ENCODE peak calls at places on chromosome 22, in five cellular contexts. One of them, this sample, is unnamed.

GRCh38 chr22:24289138-24289537 is 18.5 kb downstream of the SPECC1L start:
- DNase-seq in tibial artery: no peak
- DNase-seq in astrocyte: peak; percentile 94
- DNase-seq in uterus: no peak
- DNase-seq in tibial nerve: no peak
- DNase-seq in this sample: no peak

GRCh38 chr22:25546751-25547150 is 17.7 kb upstream of the GRK3 start:
- DNase-seq in tibial artery: no peak
- DNase-seq in astrocyte: no peak
- DNase-seq in tibial nerve: no peak
- DNase-seq in uterus: no peak
- DNase-seq in this sample: no peak

GRCh38 chr22:42700901-42701300 is 19.8 kb downstream of the A4GALT start:
- DNase-seq in astrocyte: no peak
- DNase-seq in tibial artery: no peak
- DNase-seq in uterus: no peak
- DNase-seq in tibial nerve: no peak
- DNase-seq in this sample: no peak

GRCh38 chr22:17878970-17879369 is 104.7 kb upstream of the BID start:
- DNase-seq in astrocyte: peak; percentile 41
- DNase-seq in uterus: no peak
- DNase-seq in tibial nerve: no peak
- DNase-seq in tibial artery: no peak
- DNase-seq in this sample: no peak

GRCh38 chr22:41367039-41367679 is 14.6 kb upstream of the TEF start:
- DNase-seq in astrocyte: peak; percentile 91
- DNase-seq in tibial artery: peak; percentile 95
- DNase-seq in uterus: peak; percentile 98
- DNase-seq in tibial nerve: peak; percentile 89
- DNase-seq in this sample: peak; percentile 81

GRCh38 chr22:49506010-49506400 is 321.7 kb downstream of the BRD1 start:
- DNase-seq in uterus: no peak
- DNase-seq in tibial artery: no peak
- DNase-seq in astrocyte: no peak
- DNase-seq in tibial nerve: no peak
- DNase-seq in this sample: no peak

GRCh38 chr22:48427731-48428211 is 1399.9 kb downstream of the BRD1 start:
- DNase-seq in tibial artery: no peak
- DNase-seq in astrocyte: no peak
- DNase-seq in tibial nerve: no peak
- DNase-seq in uterus: no peak
- DNase-seq in this sample: no peak

GRCh38 chr22:42343551-42344081 is 73.2 kb upstream of the TCF20 start:
- DNase-seq in tibial nerve: no peak
- DNase-seq in astrocyte: no peak
- DNase-seq in uterus: no peak
- DNase-seq in tibial artery: no peak
- DNase-seq in this sample: no peak

GRCh38 chr22:41846268-41847002 is 13.5 kb downstream of the SREBF2 start:
- DNase-seq in astrocyte: no peak
- DNase-seq in tibial nerve: no peak
- DNase-seq in uterus: no peak
- DNase-seq in tibial artery: no peak
- DNase-seq in this sample: no peak

GRCh38 chr22:50606126-50606525 is 5.5 kb downstream of the MAPK8IP2 start:
- DNase-seq in tibial nerve: no peak
- DNase-seq in uterus: no peak
- DNase-seq in astrocyte: no peak
- DNase-seq in tibial artery: no peak
- DNase-seq in this sample: no peak

GRCh38 chr22:42648368-42649260 is 578 bp downstream of the CYB5R3 start:
- DNase-seq in tibial nerve: no peak
- DNase-seq in uterus: no peak
- DNase-seq in tibial artery: peak; percentile 45
- DNase-seq in astrocyte: peak; percentile 44
- DNase-seq in this sample: no peak

GRCh38 chr22:34236527-34236926 is 316.3 kb upstream of the LARGE1 start:
- DNase-seq in tibial artery: no peak
- DNase-seq in astrocyte: no peak
- DNase-seq in uterus: no peak
- DNase-seq in tibial nerve: no peak
- DNase-seq in this sample: no peak

GRCh38 chr22:49048591-49048990 is 779.1 kb downstream of the BRD1 start:
- DNase-seq in uterus: no peak
- DNase-seq in tibial artery: peak; percentile 4
- DNase-seq in tibial nerve: no peak
- DNase-seq in astrocyte: no peak
- DNase-seq in this sample: no peak

GRCh38 chr22:19643448-19644313 is 70.6 kb upstream of the SEPTIN5 start:
- DNase-seq in tibial artery: peak; percentile 10
- DNase-seq in astrocyte: no peak
- DNase-seq in tibial nerve: no peak
- DNase-seq in uterus: no peak
- DNase-seq in this sample: no peak

GRCh38 chr22:48404801-48405447 is 1422.7 kb downstream of the BRD1 start:
- DNase-seq in tibial artery: no peak
- DNase-seq in tibial nerve: no peak
- DNase-seq in uterus: no peak
- DNase-seq in astrocyte: no peak
- DNase-seq in this sample: no peak

GRCh38 chr22:22877523-22878210 is 9.9 kb upstream of the IGLL5 start:
- DNase-seq in tibial nerve: peak; percentile 36
- DNase-seq in astrocyte: peak; percentile 2
- DNase-seq in uterus: no peak
- DNase-seq in tibial artery: no peak
- DNase-seq in this sample: no peak

GRCh38 chr22:37636186-37636948 is 3.1 kb upstream of the SH3BP1 start:
- DNase-seq in tibial nerve: no peak
- DNase-seq in uterus: no peak
- DNase-seq in tibial artery: no peak
- DNase-seq in astrocyte: peak; percentile 86
- DNase-seq in this sample: no peak

GRCh38 chr22:43197271-43197941 is 10.5 kb upstream of the TTLL12 start:
- DNase-seq in uterus: no peak
- DNase-seq in tibial nerve: no peak
- DNase-seq in tibial artery: no peak
- DNase-seq in astrocyte: peak; percentile 50
- DNase-seq in this sample: no peak

GRCh38 chr22:27144345-27144744 is 487.0 kb downstream of the MIAT start:
- DNase-seq in tibial nerve: no peak
- DNase-seq in uterus: no peak
- DNase-seq in astrocyte: no peak
- DNase-seq in tibial artery: no peak
- DNase-seq in this sample: no peak

GRCh38 chr22:19742160-19743066 is 18.2 kb upstream of the TBX1 start:
- DNase-seq in tibial nerve: no peak
- DNase-seq in uterus: no peak
- DNase-seq in astrocyte: no peak
- DNase-seq in tibial artery: no peak
- DNase-seq in this sample: no peak

GRCh38 chr22:41687901-41688364 is 734 bp downstream of the SNU13 start:
- DNase-seq in astrocyte: peak; percentile 6
- DNase-seq in tibial artery: peak; percentile 30
- DNase-seq in tibial nerve: peak; percentile 17
- DNase-seq in uterus: no peak
- DNase-seq in this sample: no peak

GRCh38 chr22:35742342-35743100 is 24.8 kb downstream of the APOL5 start:
- DNase-seq in uterus: no peak
- DNase-seq in tibial artery: no peak
- DNase-seq in tibial nerve: no peak
- DNase-seq in astrocyte: peak; percentile 85
- DNase-seq in this sample: no peak

GRCh38 chr22:50696251-50696798 is 23.7 kb downstream of the SHANK3 start:
- DNase-seq in uterus: no peak
- DNase-seq in tibial artery: no peak
- DNase-seq in astrocyte: no peak
- DNase-seq in tibial nerve: no peak
- DNase-seq in this sample: no peak

GRCh38 chr22:20237480-20238440 is 30.4 kb downstream of the RTN4R start:
- DNase-seq in tibial nerve: no peak
- DNase-seq in astrocyte: no peak
- DNase-seq in uterus: no peak
- DNase-seq in tibial artery: no peak
- DNase-seq in this sample: no peak

GRCh38 chr22:36323182-36323854 is 64.4 kb downstream of the MYH9 start:
- DNase-seq in tibial artery: peak; percentile 85
- DNase-seq in astrocyte: peak; percentile 71
- DNase-seq in uterus: peak; percentile 74
- DNase-seq in tibial nerve: peak; percentile 74
- DNase-seq in this sample: peak; percentile 79

GRCh38 chr22:37775785-37776638 is 31.7 kb upstream of the GCAT start:
- DNase-seq in tibial nerve: no peak
- DNase-seq in uterus: no peak
- DNase-seq in tibial artery: no peak
- DNase-seq in astrocyte: peak; percentile 80
- DNase-seq in this sample: no peak

GRCh38 chr22:24952837-24953293 is 349 bp downstream of the KIAA1671 start:
- DNase-seq in tibial artery: peak; percentile 35
- DNase-seq in tibial nerve: peak; percentile 27
- DNase-seq in astrocyte: peak; percentile 31
- DNase-seq in uterus: no peak
- DNase-seq in this sample: no peak

GRCh38 chr22:35323305-35323704 is 23.6 kb downstream of the TOM1 start:
- DNase-seq in astrocyte: no peak
- DNase-seq in tibial nerve: no peak
- DNase-seq in tibial artery: no peak
- DNase-seq in uterus: no peak
- DNase-seq in this sample: no peak

GRCh38 chr22:37843746-37844089 is 416 bp downstream of the ANKRD54 start:
- DNase-seq in astrocyte: no peak
- DNase-seq in tibial artery: peak; percentile 28
- DNase-seq in uterus: peak; percentile 56
- DNase-seq in tibial nerve: no peak
- DNase-seq in this sample: no peak

GRCh38 chr22:19065298-19065859 is 56.8 kb downstream of the DGCR2 start:
- DNase-seq in astrocyte: no peak
- DNase-seq in tibial nerve: no peak
- DNase-seq in tibial artery: no peak
- DNase-seq in uterus: no peak
- DNase-seq in this sample: no peak

GRCh38 chr22:27726726-27727449 is 74.7 kb downstream of the MN1 start:
- DNase-seq in uterus: peak; percentile 53
- DNase-seq in astrocyte: peak; percentile 79
- DNase-seq in tibial artery: peak; percentile 71
- DNase-seq in tibial nerve: no peak
- DNase-seq in this sample: no peak

DNA sequence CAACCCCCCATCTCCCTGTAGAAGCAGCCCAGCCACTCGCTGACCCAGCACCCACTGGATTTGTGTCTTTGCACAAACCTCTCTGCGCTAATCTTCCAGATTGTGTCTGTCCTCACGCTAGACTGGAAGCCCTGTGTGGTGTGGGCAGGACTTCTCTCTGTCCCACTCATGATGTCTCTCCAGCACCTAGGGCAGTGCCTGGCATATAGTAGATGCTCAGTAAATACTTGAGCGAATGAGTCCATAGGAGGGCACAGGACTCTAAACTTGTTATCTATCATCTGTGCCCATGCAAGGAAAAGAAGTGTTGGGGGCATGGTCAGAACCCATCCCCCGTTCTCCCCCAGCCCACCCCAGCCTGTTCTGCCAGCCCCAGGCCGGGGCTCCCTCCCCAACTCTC is 22.9 kb downstream of the RPL3 start:
- DNase-seq in tibial artery: no peak
- DNase-seq in uterus: no peak
- DNase-seq in tibial nerve: no peak
- DNase-seq in astrocyte: no peak
- DNase-seq in this sample: no peak
- H3K4me1 ChIP-seq in tibial artery: peaks cover 61% of the 10 kb centered on the region
- H3K4me1 ChIP-seq in uterus: peaks cover 5% of the 10 kb centered on the region
- H3K4me1 ChIP-seq in tibial nerve: peaks cover under 1% of the 10 kb centered on the region
- H3K4me1 ChIP-seq in astrocyte: peaks cover 37% of the 10 kb centered on the region
- H3K4me1 ChIP-seq in this sample: peaks cover 37% of the 10 kb centered on the region

GRCh38 chr22:45548441-45548840 is 45.8 kb downstream of the FBLN1 start:
- DNase-seq in tibial artery: no peak
- DNase-seq in astrocyte: no peak
- DNase-seq in uterus: no peak
- DNase-seq in tibial nerve: no peak
- DNase-seq in this sample: no peak
- H3K27ac ChIP-seq in tibial artery: peak overlapping the region; percentile 87
- H3K27ac ChIP-seq in astrocyte: peak overlapping the region; percentile 83
- H3K27ac ChIP-seq in uterus: peak overlapping the region; percentile 94
- H3K27ac ChIP-seq in tibial nerve: peak overlapping the region; percentile 17
- H3K27ac ChIP-seq in this sample: peak overlapping the region; percentile 94

DNA sequence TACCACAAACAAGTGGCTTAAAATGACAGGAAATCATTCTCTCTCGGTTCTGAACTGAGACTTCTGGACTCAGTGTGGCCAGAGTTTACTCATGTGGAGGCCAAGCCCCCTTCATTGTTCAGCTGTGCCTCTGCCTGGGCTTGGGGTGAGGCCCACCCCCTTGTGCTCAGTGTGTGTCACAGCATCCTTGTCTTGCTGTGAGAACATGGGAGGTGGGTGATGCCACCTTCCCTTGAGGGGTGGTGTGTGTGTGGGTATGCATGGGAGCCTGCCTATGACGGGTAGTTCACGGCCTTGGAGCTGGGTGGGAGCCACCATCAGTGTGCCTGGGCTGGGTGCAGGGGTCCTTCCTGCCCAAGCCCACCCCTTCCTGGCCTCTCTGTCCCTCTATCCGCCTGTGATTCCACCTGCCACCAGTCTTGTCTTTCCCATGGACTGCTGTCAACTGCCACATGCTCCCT is 101.7 kb downstream of the MORC2 start:
- DNase-seq in tibial nerve: no peak
- DNase-seq in astrocyte: no peak
- DNase-seq in tibial artery: no peak
- DNase-seq in uterus: peak; percentile 9
- DNase-seq in this sample: no peak
- TF ChIP-seq CTCF in tibial nerve: no peak
- TF ChIP-seq CTCF in astrocyte: no peak
- TF ChIP-seq CTCF in tibial artery: no peak
- TF ChIP-seq CTCF in uterus: no peak
- TF ChIP-seq CTCF in this sample: no peak

DNA sequence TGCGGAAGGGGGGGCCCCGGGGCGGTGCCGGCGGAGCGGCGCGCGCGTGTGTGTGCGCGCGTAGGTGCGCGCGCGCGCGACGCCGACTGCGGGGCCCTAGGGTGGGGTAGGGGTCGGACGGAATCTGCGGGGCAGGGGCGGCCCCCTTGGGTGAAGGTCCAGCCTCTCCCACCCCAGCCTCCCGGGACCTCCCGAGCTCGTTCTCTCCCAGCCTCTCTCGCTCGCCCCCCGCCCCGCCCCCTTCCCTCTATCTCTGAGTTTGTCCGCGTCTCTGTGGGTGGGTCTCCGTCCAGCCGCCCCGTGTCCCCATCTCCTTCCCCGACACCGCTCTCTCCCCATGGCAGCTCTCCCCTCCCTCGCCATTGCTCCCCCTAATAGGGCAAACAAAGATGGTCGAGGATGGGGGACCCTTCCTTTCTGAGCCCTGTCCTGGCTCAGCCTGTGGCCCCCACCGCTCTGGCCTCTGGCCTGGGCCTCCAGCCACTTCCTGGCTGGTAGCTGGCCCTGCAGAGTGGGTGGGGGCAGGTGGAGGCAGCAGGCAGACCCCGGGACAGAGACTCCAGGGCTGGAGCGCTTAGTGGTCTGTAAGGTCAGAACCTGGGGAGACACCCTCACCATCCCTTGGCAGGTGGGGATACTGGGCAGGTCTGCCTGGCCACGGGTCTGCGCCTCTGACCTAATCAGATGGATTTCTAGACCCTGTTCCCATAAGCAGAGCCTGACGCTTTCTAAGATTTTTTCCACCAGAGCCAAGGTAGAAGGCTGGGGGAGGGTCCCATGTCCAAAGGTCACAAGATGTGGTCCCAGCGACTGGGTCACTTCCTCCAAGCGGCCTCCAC is 32.9 kb upstream of the PRR5 start:
- DNase-seq in tibial nerve: no peak
- DNase-seq in astrocyte: no peak
- DNase-seq in uterus: no peak
- DNase-seq in tibial artery: no peak
- DNase-seq in this sample: no peak
- H3K4me1 ChIP-seq in tibial nerve: no peaks in the 10 kb centered on the region
- H3K4me1 ChIP-seq in astrocyte: no peaks in the 10 kb centered on the region
- H3K4me1 ChIP-seq in uterus: no peaks in the 10 kb centered on the region
- H3K4me1 ChIP-seq in tibial artery: peaks cover 12% of the 10 kb centered on the region
- H3K4me1 ChIP-seq in this sample: peaks cover 3% of the 10 kb centered on the region

This sample was measured in thoracic aorta.